ENCODE peak calls at places on chromosomes 7 and 10, in seven cellular contexts. One of them, this sample, is unnamed. For H3K9me3, the result is how much of the 10 kb centered on the place peaks cover.

GRCh38 chr7:111763221-111763791 is 201.0 kb upstream of the IMMP2L start:
- DNase-seq in CD8-positive, alpha-beta T cell: no peak
- DNase-seq in endodermal cell: peak
- DNase-seq in tibial artery: no peak
- DNase-seq in A549: peak
- DNase-seq in A673: peak
- DNase-seq in pancreas: no peak
- DNase-seq in this sample: no peak

GRCh38 chr7:3312583-3312982 is 11.5 kb downstream of the SDK1 start:
- DNase-seq in CD8-positive, alpha-beta T cell: no peak
- DNase-seq in endodermal cell: no peak
- DNase-seq in tibial artery: no peak
- DNase-seq in A549: no peak
- DNase-seq in A673: no peak
- DNase-seq in pancreas: no peak
- DNase-seq in this sample: no peak

GRCh38 chr7:117065585-117066150 is 112.4 kb downstream of the ST7 start:
- DNase-seq in CD8-positive, alpha-beta T cell: no peak
- DNase-seq in endodermal cell: no peak
- DNase-seq in tibial artery: no peak
- DNase-seq in A549: no peak
- DNase-seq in A673: no peak
- DNase-seq in pancreas: no peak
- DNase-seq in this sample: no peak

GRCh38 chr7:100874300-100874576 is 665 bp upstream of the SRRT start:
- DNase-seq in CD8-positive, alpha-beta T cell: no peak
- DNase-seq in endodermal cell: peak
- DNase-seq in tibial artery: no peak
- DNase-seq in A549: no peak
- DNase-seq in A673: no peak
- DNase-seq in pancreas: no peak
- DNase-seq in this sample: no peak

GRCh38 chr10:13716161-13717071 is 129.7 kb downstream of the PRPF18 start:
- DNase-seq in CD8-positive, alpha-beta T cell: no peak
- DNase-seq in endodermal cell: no peak
- DNase-seq in tibial artery: no peak
- DNase-seq in A549: no peak
- DNase-seq in A673: no peak
- DNase-seq in pancreas: no peak
- DNase-seq in this sample: no peak

GRCh38 chr10:100998183-100998990 is 1.2 kb upstream of the LZTS2 start:
- DNase-seq in CD8-positive, alpha-beta T cell: peak
- DNase-seq in endodermal cell: peak
- DNase-seq in tibial artery: peak
- DNase-seq in A549: peak
- DNase-seq in A673: peak
- DNase-seq in pancreas: peak
- DNase-seq in this sample: peak

GRCh38 chr10:12906051-12906541 is 95.4 kb downstream of the CCDC3 start:
- DNase-seq in CD8-positive, alpha-beta T cell: no peak
- DNase-seq in endodermal cell: peak
- DNase-seq in tibial artery: peak
- DNase-seq in A549: no peak
- DNase-seq in A673: no peak
- DNase-seq in pancreas: no peak
- DNase-seq in this sample: no peak

GRCh38 chr7:66353547-66353946 is 148.4 kb downstream of the TPST1 start:
- DNase-seq in CD8-positive, alpha-beta T cell: no peak
- DNase-seq in endodermal cell: no peak
- DNase-seq in tibial artery: no peak
- DNase-seq in A549: no peak
- DNase-seq in A673: no peak
- DNase-seq in pancreas: no peak
- DNase-seq in this sample: no peak

GRCh38 chr10:102416181-102417094 is 2.1 kb downstream of the PSD start:
- DNase-seq in CD8-positive, alpha-beta T cell: no peak
- DNase-seq in endodermal cell: no peak
- DNase-seq in tibial artery: no peak
- DNase-seq in A549: no peak
- DNase-seq in A673: no peak
- DNase-seq in pancreas: no peak
- DNase-seq in this sample: no peak

GRCh38 chr10:22550732-22551131 is 163.6 kb downstream of the PIP4K2A start:
- DNase-seq in CD8-positive, alpha-beta T cell: peak
- DNase-seq in endodermal cell: peak
- DNase-seq in tibial artery: peak
- DNase-seq in A549: peak
- DNase-seq in A673: peak
- DNase-seq in pancreas: no peak
- DNase-seq in this sample: peak

GRCh38 chr7:636396-636795 is 90.1 kb upstream of the DNAAF5 start:
- DNase-seq in CD8-positive, alpha-beta T cell: peak
- DNase-seq in endodermal cell: no peak
- DNase-seq in tibial artery: no peak
- DNase-seq in A549: peak
- DNase-seq in A673: no peak
- DNase-seq in pancreas: peak
- DNase-seq in this sample: peak

GRCh38 chr7:142883145-142883544 is 2.4 kb downstream of the TRPV6 start:
- DNase-seq in CD8-positive, alpha-beta T cell: no peak
- DNase-seq in endodermal cell: peak
- DNase-seq in tibial artery: peak
- DNase-seq in A549: no peak
- DNase-seq in A673: no peak
- DNase-seq in pancreas: peak
- DNase-seq in this sample: no peak

GRCh38 chr10:111872591-111872990 is 311.0 kb downstream of the GPAM start:
- DNase-seq in CD8-positive, alpha-beta T cell: no peak
- DNase-seq in endodermal cell: no peak
- DNase-seq in tibial artery: no peak
- DNase-seq in A549: no peak
- DNase-seq in A673: no peak
- DNase-seq in pancreas: no peak
- DNase-seq in this sample: no peak

GRCh38 chr7:92645531-92646061 is 55.4 kb upstream of the FAM133B start:
- DNase-seq in CD8-positive, alpha-beta T cell: no peak
- DNase-seq in endodermal cell: no peak
- DNase-seq in tibial artery: peak
- DNase-seq in A549: peak
- DNase-seq in A673: no peak
- DNase-seq in pancreas: no peak
- DNase-seq in this sample: no peak

GRCh38 chr10:27730041-27730440 is 15.6 kb downstream of the MKX start:
- DNase-seq in CD8-positive, alpha-beta T cell: no peak
- DNase-seq in endodermal cell: no peak
- DNase-seq in tibial artery: no peak
- DNase-seq in A549: no peak
- DNase-seq in A673: no peak
- DNase-seq in pancreas: no peak
- DNase-seq in this sample: no peak

GRCh38 chr10:129513312-129513711 is 46.3 kb downstream of the MGMT start:
- DNase-seq in CD8-positive, alpha-beta T cell: no peak
- DNase-seq in endodermal cell: peak
- DNase-seq in tibial artery: no peak
- DNase-seq in A549: no peak
- DNase-seq in A673: no peak
- DNase-seq in pancreas: no peak
- DNase-seq in this sample: no peak

GRCh38 chr10:114172241-114172640 is 1.8 kb downstream of the CCDC186 start:
- DNase-seq in CD8-positive, alpha-beta T cell: no peak
- DNase-seq in endodermal cell: no peak
- DNase-seq in tibial artery: no peak
- DNase-seq in A549: no peak
- DNase-seq in A673: no peak
- DNase-seq in pancreas: no peak
- DNase-seq in this sample: no peak

GRCh38 chr7:30800785-30801252 is 29.6 kb downstream of the MINDY4 start:
- DNase-seq in CD8-positive, alpha-beta T cell: no peak
- DNase-seq in endodermal cell: peak
- DNase-seq in tibial artery: peak
- DNase-seq in A549: peak
- DNase-seq in A673: peak
- DNase-seq in pancreas: peak
- DNase-seq in this sample: peak

GRCh38 chr7:41828911-41829310 is 126.0 kb upstream of the INHBA start:
- DNase-seq in CD8-positive, alpha-beta T cell: no peak
- DNase-seq in endodermal cell: no peak
- DNase-seq in tibial artery: no peak
- DNase-seq in A549: no peak
- DNase-seq in A673: no peak
- DNase-seq in pancreas: no peak
- DNase-seq in this sample: no peak

GRCh38 chr10:117226813-117227451 is 14.0 kb upstream of the SLC18A2 start:
- DNase-seq in CD8-positive, alpha-beta T cell: no peak
- DNase-seq in endodermal cell: peak
- DNase-seq in tibial artery: no peak
- DNase-seq in A549: peak
- DNase-seq in A673: peak
- DNase-seq in pancreas: peak
- DNase-seq in this sample: no peak

GRCh38 chr10:96017227-96017687 is 26.1 kb upstream of the CCNJ start:
- DNase-seq in CD8-positive, alpha-beta T cell: peak
- DNase-seq in endodermal cell: peak
- DNase-seq in tibial artery: no peak
- DNase-seq in A549: peak
- DNase-seq in A673: peak
- DNase-seq in pancreas: peak
- DNase-seq in this sample: no peak

GRCh38 chr7:8389898-8390642 is 43.3 kb upstream of the NXPH1 start:
- DNase-seq in CD8-positive, alpha-beta T cell: no peak
- DNase-seq in endodermal cell: peak
- DNase-seq in tibial artery: no peak
- DNase-seq in A549: peak
- DNase-seq in A673: peak
- DNase-seq in pancreas: peak
- DNase-seq in this sample: no peak

GRCh38 chr10:33412261-33413092 is 78.0 kb upstream of the NRP1 start:
- DNase-seq in CD8-positive, alpha-beta T cell: no peak
- DNase-seq in endodermal cell: no peak
- DNase-seq in tibial artery: peak
- DNase-seq in A549: no peak
- DNase-seq in A673: no peak
- DNase-seq in pancreas: no peak
- DNase-seq in this sample: no peak

GRCh38 chr10:25467861-25468260 is 293.1 kb downstream of the GPR158 start:
- DNase-seq in CD8-positive, alpha-beta T cell: no peak
- DNase-seq in endodermal cell: no peak
- DNase-seq in tibial artery: no peak
- DNase-seq in A549: no peak
- DNase-seq in A673: no peak
- DNase-seq in pancreas: no peak
- DNase-seq in this sample: no peak
- TF ChIP-seq CTCF in CD8-positive, alpha-beta T cell: no peak
- TF ChIP-seq CTCF in endodermal cell: no peak
- TF ChIP-seq CTCF in tibial artery: no peak
- TF ChIP-seq CTCF in A549: no peak
- TF ChIP-seq CTCF in A673: no peak
- TF ChIP-seq CTCF in pancreas: no peak
- TF ChIP-seq CTCF in this sample: no peak

DNA sequence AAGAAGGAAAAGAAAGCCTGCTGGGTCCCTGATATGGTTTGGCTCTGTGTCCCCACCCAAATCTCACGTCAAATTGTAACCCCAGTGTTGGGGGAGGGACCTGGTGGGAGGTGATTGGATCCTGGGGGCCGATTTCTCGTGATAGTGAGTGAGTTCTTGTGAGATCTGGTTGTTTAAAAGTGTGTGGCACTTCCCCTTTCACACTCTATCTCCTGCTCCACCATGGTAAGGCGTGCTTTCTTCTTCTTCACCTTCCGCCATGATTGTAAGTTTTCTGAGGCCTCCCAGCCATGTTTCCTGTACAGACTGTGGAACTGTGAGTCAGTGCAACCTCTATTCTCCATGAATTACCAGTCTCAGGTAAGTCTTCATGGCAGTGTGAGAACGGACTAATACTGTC is 42.6 kb downstream of the INPP5A start:
- DNase-seq in CD8-positive, alpha-beta T cell: no peak
- DNase-seq in endodermal cell: no peak
- DNase-seq in tibial artery: no peak
- DNase-seq in A549: no peak
- DNase-seq in A673: no peak
- DNase-seq in pancreas: no peak
- DNase-seq in this sample: no peak
- H3K27ac ChIP-seq in CD8-positive, alpha-beta T cell: no peak
- H3K27ac ChIP-seq in endodermal cell: no peak
- H3K27ac ChIP-seq in tibial artery: peak
- H3K27ac ChIP-seq in A549: no peak
- H3K27ac ChIP-seq in A673: no peak
- H3K27ac ChIP-seq in pancreas: no peak
- H3K27ac ChIP-seq in this sample: no peak

GRCh38 chr7:134799387-134799786 is 20.0 kb downstream of the CALD1 start:
- DNase-seq in CD8-positive, alpha-beta T cell: no peak
- DNase-seq in endodermal cell: no peak
- DNase-seq in tibial artery: no peak
- DNase-seq in A549: no peak
- DNase-seq in A673: no peak
- DNase-seq in pancreas: no peak
- DNase-seq in this sample: no peak

GRCh38 chr7:134806197-134806596 is 26.8 kb downstream of the CALD1 start:
- DNase-seq in CD8-positive, alpha-beta T cell: no peak
- DNase-seq in endodermal cell: no peak
- DNase-seq in tibial artery: no peak
- DNase-seq in A549: no peak
- DNase-seq in A673: no peak
- DNase-seq in pancreas: no peak
- DNase-seq in this sample: no peak

GRCh38 chr7:134802762-134803161 is 23.3 kb downstream of the CALD1 start:
- DNase-seq in CD8-positive, alpha-beta T cell: no peak
- DNase-seq in endodermal cell: no peak
- DNase-seq in tibial artery: no peak
- DNase-seq in A549: no peak
- DNase-seq in A673: no peak
- DNase-seq in pancreas: no peak
- DNase-seq in this sample: no peak

GRCh38 chr7:134804854-134805253 is 25.4 kb downstream of the CALD1 start:
- DNase-seq in CD8-positive, alpha-beta T cell: no peak
- DNase-seq in endodermal cell: no peak
- DNase-seq in tibial artery: no peak
- DNase-seq in A549: no peak
- DNase-seq in A673: peak
- DNase-seq in pancreas: no peak
- DNase-seq in this sample: no peak

DNA sequence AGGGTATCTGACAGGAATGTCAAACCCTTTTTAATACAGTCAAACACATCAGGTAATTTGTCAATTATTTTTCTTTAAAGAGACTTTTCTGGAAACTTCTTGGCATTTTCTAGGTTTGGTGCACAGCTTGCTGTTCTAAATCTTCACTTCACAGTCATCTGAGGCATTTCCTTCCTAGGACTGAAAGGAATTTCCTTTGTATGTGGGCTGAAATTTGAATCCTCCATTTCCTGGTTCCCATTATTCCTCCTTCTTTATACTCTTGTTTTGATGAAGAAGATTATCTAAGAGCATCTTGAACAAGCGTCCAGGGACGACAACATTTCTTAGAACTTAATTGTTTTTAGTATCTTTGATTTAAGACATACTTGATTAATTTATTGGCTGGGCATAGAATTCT is 24.9 kb downstream of the CALD1 start:
- DNase-seq in CD8-positive, alpha-beta T cell: no peak
- DNase-seq in endodermal cell: no peak
- DNase-seq in tibial artery: no peak
- DNase-seq in A549: no peak
- DNase-seq in A673: peak
- DNase-seq in pancreas: no peak
- DNase-seq in this sample: no peak
- H3K9me3 ChIP-seq in CD8-positive, alpha-beta T cell: under half
- H3K9me3 ChIP-seq in endodermal cell: under half
- H3K9me3 ChIP-seq in tibial artery: under half
- H3K9me3 ChIP-seq in A549: under half
- H3K9me3 ChIP-seq in A673: under half
- H3K9me3 ChIP-seq in pancreas: under half
- H3K9me3 ChIP-seq in this sample: under half

GRCh38 chr7:107213193-107213788 is 44.5 kb downstream of the HBP1 start:
- DNase-seq in CD8-positive, alpha-beta T cell: no peak
- DNase-seq in endodermal cell: peak
- DNase-seq in tibial artery: no peak
- DNase-seq in A549: no peak
- DNase-seq in A673: no peak
- DNase-seq in pancreas: no peak
- DNase-seq in this sample: no peak
- TF ChIP-seq CTCF in CD8-positive, alpha-beta T cell: no peak
- TF ChIP-seq CTCF in endodermal cell: peak
- TF ChIP-seq CTCF in tibial artery: no peak
- TF ChIP-seq CTCF in A549: no peak
- TF ChIP-seq CTCF in A673: no peak
- TF ChIP-seq CTCF in pancreas: no peak
- TF ChIP-seq CTCF in this sample: no peak